ENCODE peak calls at places on chromosomes 2 and 18, in ten cellular contexts. T is prostate gland, D is suprapubic skin, U is body of pancreas, B is uterus, K is hepatocyte, N is fibroblast of lung, G is cardiac fibroblast, R is AG10803, X is AG09309. H is an unnamed sample.

GRCh38 chr2:158321264-158321663 is 135.3 kb downstream of the CCDC148 start:
- DNase-seq in X (no peak), G (peak), N (peak), R (peak), K (no peak), D (no peak), T (peak), B (no peak), U (no peak), H (peak)

GRCh38 chr2:129812071-129812470 is 167.4 kb upstream of the RAB6C start:
- DNase-seq in K (peak), G (no peak), X (no peak), D (no peak), R (no peak), U (peak), T (no peak), N (no peak), B (no peak), H (no peak)

GRCh38 chr2:66575625-66576371 is 140.9 kb downstream of the MEIS1 start:
- DNase-seq in T (no peak), G (no peak), B (peak), R (peak), X (no peak), U (peak), N (peak), K (peak), D (peak), H (peak)

GRCh38 chr2:120596191-120596781 is 139.4 kb upstream of the GLI2 start:
- DNase-seq in D (peak), N (no peak), X (no peak), T (no peak), G (peak), K (no peak), B (no peak), R (peak), U (no peak), H (no peak)

GRCh38 chr18:68962623-68963022 is 164.7 kb downstream of the CCDC102B start:
- DNase-seq in K (no peak), X (no peak), B (no peak), R (no peak), G (no peak), U (no peak), T (no peak), D (no peak), N (no peak), H (no peak)

GRCh38 chr2:178110681-178111080 is 1.6 kb upstream of the RBM45 start:
- DNase-seq in K (no peak), R (no peak), B (no peak), N (no peak), T (peak), U (no peak), G (no peak), X (no peak), D (no peak), H (no peak)

GRCh38 chr2:226529556-226529955 is 270.1 kb downstream of the IRS1 start:
- DNase-seq in K (no peak), G (no peak), B (no peak), U (no peak), N (no peak), R (no peak), X (no peak), D (no peak), T (no peak), H (no peak)

GRCh38 chr2:204529795-204530463 is 15.3 kb upstream of the PARD3B start:
- DNase-seq in G (no peak), X (no peak), B (no peak), D (no peak), K (peak), T (no peak), N (no peak), U (no peak), R (no peak), H (no peak)

GRCh38 chr2:39642054-39642742 is 23.5 kb upstream of the TMEM178A start:
- DNase-seq in G (peak), D (no peak), K (no peak), B (no peak), U (no peak), N (peak), T (no peak), X (peak), R (peak), H (peak)

GRCh38 chr2:15363734-15364133 is 197.4 kb downstream of the NBAS start:
- DNase-seq in U (no peak), K (no peak), G (no peak), B (no peak), T (no peak), X (no peak), R (no peak), N (no peak), D (no peak), H (no peak)

GRCh38 chr2:201008000-201008829 is 44.8 kb upstream of the ORC2 start:
- DNase-seq in R (no peak), T (no peak), B (no peak), K (peak), U (no peak), D (no peak), X (no peak), N (no peak), G (no peak), H (no peak)

GRCh38 chr2:190563109-190563508 is 28.6 kb upstream of the NEMP2 start:
- DNase-seq in T (no peak), N (no peak), K (no peak), R (no peak), D (no peak), U (no peak), B (no peak), G (no peak), X (no peak), H (no peak)

GRCh38 chr2:193627187-193627917 is 1432.6 kb upstream of the TMEFF2 start:
- DNase-seq in N (no peak), T (no peak), U (no peak), K (peak), R (no peak), X (no peak), D (no peak), G (no peak), B (no peak), H (no peak)

GRCh38 chr2:36626756-36627155 is 28.8 kb upstream of the FEZ2 start:
- DNase-seq in U (no peak), K (no peak), N (peak), B (no peak), X (no peak), G (no peak), R (peak), D (no peak), T (no peak), H (no peak)

GRCh38 chr2:172709566-172710291 is 25.9 kb upstream of the RAPGEF4 start:
- DNase-seq in X (no peak), G (no peak), K (no peak), R (no peak), T (no peak), U (no peak), B (no peak), N (no peak), D (no peak), H (no peak)

GRCh38 chr2:29766191-29766590 is 155.2 kb downstream of the ALK start:
- DNase-seq in G (peak), X (no peak), T (no peak), N (peak), B (no peak), U (no peak), D (no peak), R (peak), K (no peak), H (no peak)

GRCh38 chr2:223635080-223635479 is 32.9 kb upstream of the SCG2 start:
- DNase-seq in T (no peak), B (no peak), N (peak), X (no peak), K (no peak), R (peak), D (no peak), G (peak), U (no peak), H (peak)

GRCh38 chr18:59357928-59358327 is 1.1 kb downstream of the LMAN1 start:
- DNase-seq in D (no peak), N (peak), K (peak), U (peak), B (no peak), T (peak), X (peak), R (peak), G (peak), H (peak)

GRCh38 chr18:26164571-26164970 is 30.9 kb downstream of the PSMA8 start:
- DNase-seq in T (no peak), X (no peak), U (no peak), B (no peak), N (no peak), G (no peak), D (no peak), K (no peak), R (no peak), H (no peak)

GRCh38 chr2:26852405-26853348 is 4.7 kb downstream of the DPYSL5 start:
- DNase-seq in N (no peak), B (no peak), D (no peak), X (no peak), T (no peak), G (no peak), K (no peak), R (peak), U (no peak), H (no peak)

GRCh38 chr2:235721586-235721985 is 227.7 kb downstream of the AGAP1 start:
- DNase-seq in D (no peak), K (no peak), X (no peak), U (no peak), R (no peak), T (no peak), B (no peak), G (no peak), N (no peak), H (no peak)

GRCh38 chr18:68979737-68980136 is 181.9 kb downstream of the CCDC102B start:
- DNase-seq in R (no peak), X (no peak), D (no peak), N (no peak), B (no peak), G (peak), U (no peak), T (no peak), K (no peak), H (no peak)

GRCh38 chr2:120423167-120423943 is 77.4 kb downstream of the INHBB start:
- DNase-seq in K (no peak), U (no peak), X (no peak), G (no peak), N (no peak), D (no peak), R (no peak), B (no peak), T (no peak), H (no peak)

GRCh38 chr18:56538756-56539155 is 99.6 kb downstream of the TXNL1 start:
- DNase-seq in G (peak), T (no peak), B (no peak), N (peak), R (peak), K (no peak), U (no peak), D (no peak), X (peak), H (no peak)

GRCh38 chr18:76476665-76477561 is 18.1 kb downstream of the ZNF516 start:
- DNase-seq in N (peak), T (no peak), G (peak), K (peak), X (peak), R (peak), U (no peak), D (no peak), B (no peak), H (peak)

GRCh38 chr18:78632111-78632541 is 347.5 kb upstream of the SALL3 start:
- DNase-seq in N (peak), X (no peak), B (no peak), T (no peak), K (no peak), R (no peak), G (peak), U (no peak), D (no peak), H (no peak)

GRCh38 chr18:70419526-70419925 is 130.7 kb downstream of the SOCS6 start:
- DNase-seq in T (no peak), G (peak), N (peak), D (no peak), X (peak), U (no peak), K (peak), R (peak), B (no peak), H (peak)

GRCh38 chr18:37565985-37566478 is 434 bp upstream of the CELF4 start:
- DNase-seq in T (peak), K (peak), R (peak), D (no peak), G (peak), U (peak), X (no peak), N (peak), B (no peak), H (no peak)

GRCh38 chr2:3602553-3603339 is 7.8 kb downstream of the COLEC11 start:
- DNase-seq in U (no peak), K (no peak), X (no peak), D (no peak), B (no peak), G (no peak), R (no peak), N (no peak), T (no peak), H (no peak)

DNA sequence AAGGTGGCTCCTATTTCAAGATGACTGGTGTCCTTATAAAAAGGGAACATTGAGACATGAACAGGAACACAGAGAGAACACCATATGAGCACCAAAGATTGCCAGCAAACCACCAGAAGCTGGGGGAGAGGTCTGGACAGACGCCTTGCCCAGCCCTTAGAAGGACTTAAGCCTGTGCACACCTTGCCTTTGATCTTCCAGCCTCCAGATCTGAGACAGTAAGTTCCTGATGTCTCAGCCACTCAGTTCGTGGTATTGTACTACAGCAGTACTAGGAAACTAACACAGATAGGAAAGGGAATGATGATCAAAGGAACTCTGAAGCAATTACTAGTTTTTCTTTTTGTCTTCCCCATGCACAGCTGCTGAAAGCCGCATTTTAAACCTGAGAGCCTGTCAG is 137.3 kb upstream of the FHL2 start:
- DNase-seq in D (no peak), R (no peak), U (no peak), N (no peak), B (no peak), X (no peak), G (no peak), T (no peak), K (no peak), H (no peak)
- H3K4me3 ChIP-seq in D (no peak), R (no peak), U (no peak), N (no peak), B (no peak), X (no peak), G (no peak), T (no peak), K (no peak), H (no peak)

GRCh38 chr2:127027715-127028114 is 79.2 kb downstream of the BIN1 start:
- DNase-seq in U (no peak), G (no peak), X (no peak), R (no peak), N (no peak), D (no peak), T (no peak), K (no peak), B (no peak), H (no peak)
- TF ChIP-seq CTCF in U (no peak), G (no peak), X (no peak), R (no peak), N (no peak), D (no peak), T (no peak), K (no peak), B (no peak), H (no peak)

GRCh38 chr2:11540996-11541692 is 7.3 kb downstream of the GREB1 start:
- DNase-seq in X (no peak), R (no peak), U (no peak), B (no peak), N (no peak), G (no peak), D (no peak), T (no peak), K (no peak), H (no peak)

GRCh38 chr2:11542275-11542819 is 8.5 kb downstream of the GREB1 start:
- DNase-seq in G (no peak), T (peak), B (no peak), K (no peak), R (no peak), X (no peak), N (no peak), U (no peak), D (no peak), H (no peak)

GRCh38 chr2:11543337-11544216 is 9.7 kb downstream of the GREB1 start:
- DNase-seq in G (no peak), X (no peak), D (no peak), U (no peak), B (no peak), K (no peak), T (no peak), R (no peak), N (no peak), H (no peak)

GRCh38 chr2:11540148-11540995 is 6.5 kb downstream of the GREB1 start:
- DNase-seq in U (peak), T (no peak), R (no peak), X (no peak), K (no peak), B (peak), N (no peak), D (no peak), G (no peak), H (no peak)

DNA sequence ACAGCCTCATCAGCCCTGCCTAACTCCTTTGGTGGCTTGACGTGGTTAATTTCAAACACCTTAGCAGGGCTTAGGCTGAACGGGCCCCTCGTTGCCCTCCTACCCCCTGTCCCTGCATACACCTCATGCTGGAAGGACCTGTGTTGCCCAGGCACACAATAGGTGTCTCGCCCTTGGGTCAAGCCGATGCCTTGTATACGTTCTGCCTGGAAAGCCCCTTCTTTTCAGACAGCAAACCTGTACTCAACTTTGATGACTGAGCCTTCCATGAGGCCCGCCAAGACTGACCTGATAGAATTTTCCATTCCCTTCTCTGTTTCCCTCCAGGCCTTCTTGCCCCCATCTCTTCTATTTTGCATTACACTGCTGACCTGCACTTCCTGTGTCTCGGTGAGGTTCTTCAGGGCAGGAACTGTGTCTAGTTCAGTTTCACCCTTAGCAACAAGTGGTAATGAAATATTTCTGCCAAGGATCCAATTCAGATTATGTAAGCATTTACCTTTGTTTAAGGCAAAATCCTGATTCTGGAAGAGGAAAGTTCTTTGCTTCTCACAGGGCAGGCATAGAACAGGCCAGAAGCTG is 7.9 kb downstream of the GREB1 start:
- DNase-seq in G (no peak), U (no peak), D (no peak), N (no peak), K (no peak), T (no peak), B (no peak), R (no peak), X (no peak), H (no peak)
- H3K4me3 ChIP-seq in G (no peak), U (no peak), D (no peak), N (no peak), K (no peak), T (peak), B (peak), R (no peak), X (no peak), H (no peak)

GRCh38 chr2:229096667-229097066 is 174.4 kb downstream of the PID1 start:
- DNase-seq in K (no peak), U (no peak), G (no peak), B (no peak), R (no peak), N (no peak), D (no peak), T (no peak), X (no peak), H (peak)
- TF ChIP-seq CTCF in K (no peak), U (no peak), G (no peak), B (no peak), R (no peak), N (no peak), D (no peak), T (no peak), X (no peak), H (no peak)